ENCODE peak calls at places on chromosomes 12 and 14, in eight cellular contexts. L, H, X, S, Q, U, F and O are unnamed samples.

GRCh38 chr12:2136901-2137300 is 84.1 kb downstream of the CACNA1C start:
- DNase-seq in L (no peak), U (no peak), H (no peak), X (peak; percentile 25), Q (no peak), S (no peak), F (no peak), O (no peak)

GRCh38 chr14:45181329-45181728 is 45.6 kb downstream of the FANCM start:
- DNase-seq in U (no peak), H (no peak), X (no peak), L (no peak), S (no peak), F (no peak), Q (no peak), O (no peak)

GRCh38 chr12:7666595-7666994 is 887 bp upstream of the APOBEC1 start:
- DNase-seq in S (no peak), U (no peak), H (no peak), X (no peak), L (no peak), Q (no peak), F (no peak), O (no peak)

GRCh38 chr12:12720052-12720451 is 2.9 kb downstream of the CDKN1B start:
- DNase-seq in X (no peak), U (no peak), S (no peak), Q (no peak), F (peak; percentile 18), H (no peak), L (no peak), O (no peak)

GRCh38 chr14:96205994-96206392 is 1.4 kb downstream of the BDKRB2 start:
- DNase-seq in H (no peak), L (no peak), X (peak; percentile 47), F (no peak), S (no peak), Q (no peak), U (no peak), O (no peak)

GRCh38 chr12:39902823-39903222 is 203.1 kb downstream of the SLC2A13 start:
- DNase-seq in H (no peak), L (no peak), S (no peak), X (no peak), Q (no peak), U (no peak), F (no peak), O (no peak)

GRCh38 chr12:104672501-104673265 is 215.9 kb downstream of the CHST11 start:
- DNase-seq in F (peak; percentile 93), U (no peak), S (no peak), X (no peak), H (no peak), L (no peak), Q (no peak), O (no peak)

GRCh38 chr12:51373222-51373621 is 18.0 kb downstream of the GALNT6 start:
- DNase-seq in Q (no peak), U (no peak), X (no peak), S (no peak), H (no peak), L (no peak), F (no peak), O (no peak)